ENCODE peak calls at places on chromosomes 6 and 20, in ten cellular contexts. Q is cardiac muscle cell; X is A549; H is GM23338; M is left lung; J is heart left ventricle; F is SJCRH30; L is ovary; K is naive thymus-derived CD4-positive, alpha-beta T cell; O is MM.1S. S is an unnamed sample. For H3K4me1, the result is how much of the 10 kb centered on the place peaks cover.

GRCh38 chr6:6317386-6317785 is 3.1 kb downstream of the F13A1 start:
- DNase-seq in Q (no peak), X (no peak), H (no peak), M (no peak), J (no peak), F (no peak), L (no peak), K (no peak), O (no peak), S (no peak)

GRCh38 chr6:47103931-47104330 is 61.8 kb upstream of the ADGRF1 start:
- DNase-seq in Q (peak), X (peak), H (no peak), M (no peak), J (no peak), F (no peak), L (no peak), K (no peak), O (no peak), S (no peak)

GRCh38 chr6:41073968-41074691 is 1.4 kb downstream of the NFYA start:
- DNase-seq in Q (peak), X (no peak), H (peak), M (no peak), J (no peak), F (no peak), L (no peak), K (peak), O (peak), S (no peak)

GRCh38 chr6:142162780-142163179 is 15.7 kb downstream of the VTA1 start:
- DNase-seq in Q (no peak), X (no peak), H (no peak), M (no peak), J (no peak), F (no peak), L (no peak), K (no peak), O (no peak), S (no peak)

GRCh38 chr6:121800047-121800446 is 364.6 kb downstream of the GJA1 start:
- DNase-seq in Q (no peak), X (no peak), H (no peak), M (no peak), J (no peak), F (no peak), L (no peak), K (no peak), O (no peak), S (no peak)

GRCh38 chr6:69801711-69802110 is 4.9 kb upstream of the LMBRD1 start:
- DNase-seq in Q (no peak), X (no peak), H (no peak), M (no peak), J (no peak), F (no peak), L (no peak), K (no peak), O (no peak), S (no peak)

GRCh38 chr6:160347259-160348208 is 644 bp upstream of the SLC22A3 start:
- DNase-seq in Q (no peak), X (peak), H (peak), M (peak), J (no peak), F (no peak), L (no peak), K (no peak), O (no peak), S (no peak)

GRCh38 chr6:95203153-95203754 is 374.1 kb upstream of the MANEA start:
- DNase-seq in Q (peak), X (peak), H (peak), M (no peak), J (no peak), F (peak), L (no peak), K (no peak), O (peak), S (no peak)

GRCh38 chr6:38843798-38844197 is 128.7 kb downstream of the DNAH8 start:
- DNase-seq in Q (no peak), X (no peak), H (peak), M (no peak), J (no peak), F (no peak), L (no peak), K (no peak), O (no peak), S (no peak)

GRCh38 chr6:41975276-41975675 is 33.7 kb upstream of the CCND3 start:
- DNase-seq in Q (no peak), X (no peak), H (no peak), M (no peak), J (no peak), F (no peak), L (no peak), K (no peak), O (no peak), S (no peak)

GRCh38 chr6:14550817-14551216 is 433.2 kb downstream of the CD83 start:
- DNase-seq in Q (peak), X (no peak), H (no peak), M (no peak), J (peak), F (no peak), L (no peak), K (no peak), O (no peak), S (no peak)

GRCh38 chr20:53274807-53275206 is 302.6 kb downstream of the TSHZ2 start:
- DNase-seq in Q (no peak), X (no peak), H (no peak), M (no peak), J (no peak), F (no peak), L (no peak), K (no peak), O (no peak), S (no peak)

GRCh38 chr20:53276143-53276542 is 304.0 kb downstream of the TSHZ2 start:
- DNase-seq in Q (no peak), X (no peak), H (no peak), M (no peak), J (peak), F (no peak), L (no peak), K (no peak), O (no peak), S (no peak)

GRCh38 chr20:53279735-53280134 is 307.6 kb downstream of the TSHZ2 start:
- DNase-seq in Q (no peak), X (no peak), H (no peak), M (no peak), J (no peak), F (no peak), L (no peak), K (no peak), O (no peak), S (no peak)

GRCh38 chr20:53281557-53282117 is 309.5 kb downstream of the TSHZ2 start:
- DNase-seq in Q (no peak), X (no peak), H (peak), M (no peak), J (no peak), F (no peak), L (no peak), K (no peak), O (no peak), S (no peak)

DNA sequence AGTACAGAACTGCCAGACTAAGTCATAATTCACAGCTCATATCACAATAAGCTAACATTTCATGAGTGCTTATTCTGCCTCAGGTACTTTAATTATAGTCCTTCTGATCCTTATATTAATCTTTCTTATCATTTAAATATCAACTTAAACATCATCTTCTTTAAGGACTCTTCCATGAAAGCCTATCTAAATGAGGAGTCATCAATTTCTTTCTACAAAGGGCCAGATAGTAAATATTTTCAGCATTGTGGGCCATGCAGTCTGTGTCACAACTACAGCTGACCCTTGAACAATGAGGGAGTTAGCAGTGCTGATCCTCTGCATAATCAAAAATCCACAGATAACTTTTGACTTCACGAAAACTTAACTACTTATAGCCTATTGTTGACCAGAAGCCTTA is 306.4 kb downstream of the TSHZ2 start:
- DNase-seq in Q (no peak), X (no peak), H (no peak), M (no peak), J (no peak), F (no peak), L (no peak), K (no peak), O (no peak), S (no peak)
- H3K4me1 ChIP-seq in Q (under half), X (under half), H (under half), M (under half), J (under half), F (under half), L (under half), K (under half), O (under half), S (under half)

GRCh38 chr6:147321260-147321659 is 117.0 kb downstream of the STXBP5 start:
- DNase-seq in Q (no peak), X (no peak), H (no peak), M (no peak), J (no peak), F (no peak), L (no peak), K (no peak), O (no peak), S (no peak)
- H3K27ac ChIP-seq in Q (no peak), X (no peak), H (no peak), M (peak), J (no peak), F (no peak), L (no peak), K (peak), O (no peak), S (no peak)

GRCh38 chr6:27811383-27811782 is 100.8 kb downstream of the OR2B2 start:
- DNase-seq in Q (no peak), X (no peak), H (no peak), M (no peak), J (no peak), F (no peak), L (no peak), K (no peak), O (peak), S (no peak)

GRCh38 chr6:27812805-27813626 is 99.2 kb downstream of the OR2B2 start:
- DNase-seq in Q (no peak), X (no peak), H (peak), M (no peak), J (no peak), F (no peak), L (no peak), K (no peak), O (peak), S (no peak)

GRCh38 chr6:27812078-27812804 is 100.0 kb downstream of the OR2B2 start:
- DNase-seq in Q (no peak), X (no peak), H (no peak), M (no peak), J (no peak), F (no peak), L (no peak), K (no peak), O (peak), S (no peak)

GRCh38 chr6:27814665-27815424 is 97.4 kb downstream of the OR2B2 start:
- DNase-seq in Q (peak), X (peak), H (peak), M (no peak), J (peak), F (no peak), L (peak), K (peak), O (peak), S (peak)

DNA sequence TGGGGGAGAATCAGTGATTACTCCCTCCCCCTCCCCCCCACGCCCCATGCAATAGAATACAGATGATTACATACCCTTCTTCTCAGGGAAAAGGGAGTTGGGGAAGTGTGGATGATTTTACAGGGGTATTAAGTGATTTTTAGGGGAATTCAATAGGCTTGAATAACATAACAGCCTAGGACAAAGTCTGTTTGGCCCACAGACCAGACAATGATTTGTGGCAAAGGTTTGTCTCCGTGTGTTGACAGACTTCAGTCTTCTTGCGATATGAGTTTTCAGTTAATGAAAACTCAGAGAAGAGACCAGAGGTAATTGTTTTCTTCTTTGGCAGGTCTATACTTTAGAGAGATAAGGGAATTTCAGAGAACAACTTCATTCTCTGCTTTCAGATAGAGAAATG is 95.3 kb downstream of the OR2B2 start:
- DNase-seq in Q (no peak), X (no peak), H (no peak), M (no peak), J (no peak), F (no peak), L (no peak), K (no peak), O (peak), S (no peak)
- H3K4me1 ChIP-seq in Q (under half), X (under half), H (under half), M (under half), J (under half), F (under half), L (under half), K (under half), O (under half), S (under half)

DNA sequence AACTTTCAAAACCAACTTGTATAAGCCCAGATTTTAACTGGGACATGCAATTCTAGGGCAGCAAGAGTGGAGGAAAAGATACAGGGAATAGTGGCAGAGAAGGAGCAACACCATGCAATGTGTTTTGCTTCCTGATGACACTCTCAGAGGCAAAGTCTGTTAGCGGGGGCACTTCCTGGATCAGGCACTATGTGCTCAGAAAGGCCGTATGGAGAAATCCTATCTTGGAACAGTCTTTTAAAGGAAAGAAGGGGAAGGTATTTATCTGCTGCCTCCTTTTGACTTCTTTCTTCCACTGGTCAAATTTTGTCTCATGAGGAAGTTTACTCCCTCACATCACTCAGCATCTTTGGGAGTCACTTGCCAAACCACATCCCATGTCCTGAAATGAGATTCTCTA is 91.6 kb upstream of the ELOVL5 start:
- DNase-seq in Q (peak), X (no peak), H (peak), M (no peak), J (no peak), F (no peak), L (no peak), K (no peak), O (no peak), S (no peak)
- H3K27ac ChIP-seq in Q (no peak), X (no peak), H (no peak), M (no peak), J (peak), F (no peak), L (no peak), K (no peak), O (no peak), S (no peak)